ENCODE peak calls at places on chromosomes 6 and 20, in nine cellular contexts. J, Q, M, P, N, R, G, U and K are unnamed samples.

GRCh38 chr20:63502671-63503172 is 3.8 kb upstream of the EEF1A2 start:
- DNase-seq in J (no peak), Q (no peak), M (no peak), P (no peak), N (no peak), R (no peak), G (no peak), U (no peak), K (no peak)

GRCh38 chr20:35273449-35274171 is 4.3 kb downstream of the MMP24OS start:
- DNase-seq in J (no peak), Q (peak; percentile 54), M (no peak), P (no peak), N (peak; percentile 75), R (no peak), G (no peak), U (no peak), K (no peak)

GRCh38 chr20:58598271-58599015 is 52.6 kb upstream of the STX16 start:
- DNase-seq in J (no peak), Q (peak; percentile 48), M (no peak), P (no peak), N (no peak), R (peak; percentile 63), G (peak; percentile 32), U (no peak), K (peak; percentile 28)

GRCh38 chr6:84773431-84774173 is 9.2 kb upstream of the TBX18 start:
- DNase-seq in J (no peak), Q (peak; percentile 23), M (no peak), P (peak; percentile 56), N (peak; percentile 69), R (peak; percentile 29), G (no peak), U (no peak), K (no peak)

GRCh38 chr6:47153066-47153755 is 111.1 kb upstream of the ADGRF1 start:
- DNase-seq in J (no peak), Q (no peak), M (no peak), P (peak; percentile 30), N (peak; percentile 17), R (no peak), G (no peak), U (no peak), K (no peak)

GRCh38 chr6:27866370-27867050 is 45.7 kb downstream of the OR2B2 start:
- DNase-seq in J (no peak), Q (no peak), M (no peak), P (peak; percentile 38), N (peak; percentile 71), R (no peak), G (peak; percentile 25), U (no peak), K (peak; percentile 45)

GRCh38 chr6:151808331-151809241 is 1.1 kb downstream of the ESR1 start:
- DNase-seq in J (no peak), Q (no peak), M (no peak), P (no peak), N (peak; percentile 56), R (peak; percentile 66), G (no peak), U (peak; percentile 46), K (no peak)

GRCh38 chr20:24948939-24949679 is at the start of gene CST7:
- DNase-seq in J (no peak), Q (peak; percentile 39), M (peak; percentile 70), P (no peak), N (no peak), R (no peak), G (peak; percentile 63), U (no peak), K (peak; percentile 33)

GRCh38 chr20:24870876-24871275 is 78.2 kb upstream of the CST7 start:
- DNase-seq in J (no peak), Q (no peak), M (no peak), P (no peak), N (no peak), R (no peak), G (no peak), U (no peak), K (no peak)

GRCh38 chr6:118708055-118708454 is 56.7 kb upstream of the CEP85L start:
- DNase-seq in J (no peak), Q (no peak), M (no peak), P (peak; percentile 72), N (no peak), R (no peak), G (no peak), U (no peak), K (no peak)

GRCh38 chr6:26025047-26025893 is 62.0 kb upstream of the HFE start:
- DNase-seq in J (no peak), Q (no peak), M (no peak), P (peak; percentile 77), N (no peak), R (no peak), G (no peak), U (no peak), K (no peak)

GRCh38 chr6:139655783-139656705 is 281.6 kb upstream of the CITED2 start:
- DNase-seq in J (no peak), Q (no peak), M (no peak), P (no peak), N (no peak), R (no peak), G (peak; percentile 87), U (no peak), K (peak; percentile 90)

GRCh38 chr6:33375143-33375649 is 16.4 kb upstream of the KIFC1 start:
- DNase-seq in J (no peak), Q (peak; percentile 27), M (no peak), P (peak; percentile 84), N (no peak), R (peak; percentile 82), G (peak; percentile 72), U (peak; percentile 57), K (peak; percentile 68)

GRCh38 chr6:83073620-83074019 is 6.1 kb downstream of the DOP1A start:
- DNase-seq in J (no peak), Q (no peak), M (no peak), P (no peak), N (no peak), R (no peak), G (no peak), U (no peak), K (no peak)

DNA sequence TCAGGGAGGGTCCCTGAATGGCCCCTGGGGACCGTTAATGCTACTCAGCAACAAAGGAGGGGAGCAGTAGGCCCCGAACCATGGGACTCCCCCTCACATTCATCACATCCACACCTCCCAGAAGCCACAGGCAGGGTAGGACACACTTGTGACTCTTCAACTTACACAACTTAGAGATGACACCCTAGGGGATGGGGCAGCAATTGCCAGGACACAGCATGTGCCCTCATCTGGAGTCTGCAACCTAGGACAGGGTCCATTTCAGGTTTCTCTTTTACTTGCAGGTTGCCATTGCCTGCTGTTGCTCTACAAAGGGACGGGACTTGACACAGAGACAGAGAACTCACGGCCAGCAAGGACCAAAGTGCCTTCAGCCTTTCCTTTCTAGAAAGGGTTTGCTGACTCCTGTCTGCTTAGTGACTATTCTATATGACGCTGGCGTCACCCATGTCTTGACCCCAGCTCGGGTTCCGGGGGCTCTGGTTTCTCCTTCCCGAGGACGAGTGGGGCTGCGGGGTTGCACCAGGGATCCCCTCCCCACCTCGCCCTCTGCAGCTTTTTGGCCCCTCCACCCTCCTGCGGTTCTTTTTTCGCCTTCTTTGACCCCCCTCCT is 642 bp downstream of the ULBP3 start:
- DNase-seq in J (no peak), Q (no peak), M (no peak), P (no peak), N (no peak), R (no peak), G (no peak), U (no peak), K (no peak)
- H3K27ac ChIP-seq in J (peak overlapping the region; percentile 36), Q (no peak overlapping the region), M (peak overlapping the region; percentile 26), P (peak overlapping the region; percentile 45), N (no peak overlapping the region), R (peak overlapping the region; percentile 73), G (peak overlapping the region; percentile 67), U (peak overlapping the region; percentile 68), K (no peak overlapping the region)

DNA sequence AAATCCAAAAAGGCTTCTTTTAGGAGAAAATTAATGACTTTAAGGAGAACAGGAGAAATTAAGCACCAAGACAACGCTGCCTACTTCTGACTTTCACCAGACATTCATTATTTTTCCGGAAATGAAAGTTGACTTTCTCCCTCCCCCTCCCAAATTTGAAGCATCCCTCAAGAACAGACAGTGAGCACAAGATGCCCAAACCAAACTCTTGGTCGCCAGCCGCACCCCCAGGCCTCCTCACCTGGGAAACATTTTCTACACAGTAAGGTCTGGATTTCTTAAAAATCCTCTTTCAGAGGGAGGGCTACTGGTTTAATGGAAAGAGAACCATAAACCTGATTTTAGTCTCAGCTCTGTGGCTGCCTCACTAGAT is 2.7 kb downstream of the RIMS4 start:
- DNase-seq in J (no peak), Q (no peak), M (no peak), P (no peak), N (no peak), R (no peak), G (no peak), U (no peak), K (no peak)
- H3K27me3 ChIP-seq in J (peaks cover 64% of the 10 kb centered on the region), Q (peaks cover 58% of the 10 kb centered on the region), M (peaks cover 17% of the 10 kb centered on the region), P (peaks cover 50% of the 10 kb centered on the region), N (peaks cover 42% of the 10 kb centered on the region), R (peaks cover 80% of the 10 kb centered on the region), G (peaks cover 61% of the 10 kb centered on the region), U (peaks cover 28% of the 10 kb centered on the region), K (peaks cover 25% of the 10 kb centered on the region)

GRCh38 chr6:112367655-112368054 is 20.5 kb downstream of the RFPL4B start:
- DNase-seq in J (no peak), Q (no peak), M (no peak), P (no peak), N (no peak), R (no peak), G (no peak), U (no peak), K (no peak)
- TF ChIP-seq CTCF in J (no peak), Q (no peak), M (no peak), P (no peak), N (no peak), R (no peak), G (no peak), U (no peak), K (no peak)

DNA sequence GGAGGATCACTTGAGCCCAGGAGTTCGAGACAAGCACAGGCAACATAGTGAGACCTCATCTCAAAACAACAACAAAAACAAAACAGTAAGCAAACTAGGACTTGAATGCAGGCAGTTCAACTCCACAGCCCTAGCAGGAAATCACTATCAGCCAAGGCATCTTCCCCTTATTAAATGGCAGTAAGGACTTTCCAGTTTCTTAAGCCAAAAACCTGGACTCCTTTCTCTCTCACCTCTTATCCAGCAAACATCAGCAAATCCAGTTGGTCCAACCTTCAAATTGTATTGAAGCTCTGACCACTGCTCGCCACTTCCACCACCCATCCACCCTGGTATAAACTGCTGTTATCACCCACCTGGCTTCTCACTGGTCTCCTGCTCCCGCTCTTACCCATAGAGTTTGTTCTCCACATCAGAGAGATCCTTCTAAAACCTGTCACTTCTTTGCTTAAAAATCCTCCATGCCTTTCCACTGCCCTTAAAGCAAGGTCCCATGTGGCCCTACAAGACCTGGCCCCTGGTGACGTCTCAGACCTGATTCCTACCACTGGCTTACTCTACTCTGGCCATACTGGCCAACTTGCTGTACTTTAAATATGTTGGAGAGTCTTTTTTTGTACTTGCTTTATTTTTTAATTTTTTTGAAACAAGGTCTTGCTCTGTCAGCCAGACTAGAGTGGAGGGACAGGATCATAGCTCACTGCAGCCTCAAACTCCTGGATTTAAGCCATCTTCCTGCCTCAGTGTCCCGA is 27.6 kb downstream of the BCL2L1 start:
- DNase-seq in J (no peak), Q (no peak), M (no peak), P (no peak), N (no peak), R (no peak), G (no peak), U (no peak), K (no peak)
- H3K27ac ChIP-seq in J (no peak overlapping the region), Q (peak overlapping the region; percentile 93), M (peak overlapping the region; percentile 57), P (no peak overlapping the region), N (peak overlapping the region; percentile 75), R (peak overlapping the region; percentile 55), G (peak overlapping the region; percentile 16), U (peak overlapping the region; percentile 86), K (peak overlapping the region; percentile 14)